ENCODE peak calls at places on chromosome 18, in four cellular contexts. One of them, this sample, is unnamed. For H3K9me3, the result is how much of the 10 kb centered on the place peaks cover.

GRCh38 chr18:9173770-9174233 is 37.2 kb downstream of the ANKRD12 start:
- DNase-seq in thoracic aorta: no peak
- DNase-seq in Peyer's patch: no peak
- DNase-seq in tibial artery: no peak
- DNase-seq in this sample: no peak

GRCh38 chr18:48404707-48405106 is 4.5 kb downstream of the ZBTB7C start:
- DNase-seq in thoracic aorta: no peak
- DNase-seq in Peyer's patch: no peak
- DNase-seq in tibial artery: no peak
- DNase-seq in this sample: no peak

GRCh38 chr18:52376104-52376503 is 36.1 kb downstream of the DCC start:
- DNase-seq in thoracic aorta: no peak
- DNase-seq in Peyer's patch: no peak
- DNase-seq in tibial artery: no peak
- DNase-seq in this sample: no peak

GRCh38 chr18:32328974-32329373 is 139.1 kb downstream of the MEP1B start:
- DNase-seq in thoracic aorta: no peak
- DNase-seq in Peyer's patch: no peak
- DNase-seq in tibial artery: no peak
- DNase-seq in this sample: no peak

GRCh38 chr18:6156446-6156845 is 258.3 kb downstream of the L3MBTL4 start:
- DNase-seq in thoracic aorta: no peak
- DNase-seq in Peyer's patch: no peak
- DNase-seq in tibial artery: no peak
- DNase-seq in this sample: no peak

GRCh38 chr18:23158884-23159820 is 23.9 kb downstream of the CABLES1 start:
- DNase-seq in thoracic aorta: no peak
- DNase-seq in Peyer's patch: no peak
- DNase-seq in tibial artery: no peak
- DNase-seq in this sample: no peak

GRCh38 chr18:44474067-44474411 is 206.6 kb upstream of the SETBP1 start:
- DNase-seq in thoracic aorta: no peak
- DNase-seq in Peyer's patch: no peak
- DNase-seq in tibial artery: no peak
- DNase-seq in this sample: no peak

GRCh38 chr18:76454429-76454828 is 40.6 kb downstream of the ZNF516 start:
- DNase-seq in thoracic aorta: no peak
- DNase-seq in Peyer's patch: no peak
- DNase-seq in tibial artery: no peak
- DNase-seq in this sample: no peak

GRCh38 chr18:23068692-23069305 is 66.5 kb upstream of the CABLES1 start:
- DNase-seq in thoracic aorta: no peak
- DNase-seq in Peyer's patch: no peak
- DNase-seq in tibial artery: no peak
- DNase-seq in this sample: no peak

GRCh38 chr18:62715829-62716678 is 713 bp downstream of the PHLPP1 start:
- DNase-seq in thoracic aorta: no peak
- DNase-seq in Peyer's patch: peak
- DNase-seq in tibial artery: peak
- DNase-seq in this sample: peak

GRCh38 chr18:76274470-76275289 is 220.4 kb downstream of the ZNF516 start:
- DNase-seq in thoracic aorta: no peak
- DNase-seq in Peyer's patch: no peak
- DNase-seq in tibial artery: no peak
- DNase-seq in this sample: no peak

GRCh38 chr18:37322497-37323035 is 243.0 kb downstream of the CELF4 start:
- DNase-seq in thoracic aorta: no peak
- DNase-seq in Peyer's patch: no peak
- DNase-seq in tibial artery: no peak
- DNase-seq in this sample: no peak

GRCh38 chr18:8901019-8901418 is 195.7 kb downstream of the MTCL1 start:
- DNase-seq in thoracic aorta: no peak
- DNase-seq in Peyer's patch: no peak
- DNase-seq in tibial artery: no peak
- DNase-seq in this sample: no peak

GRCh38 chr18:7090771-7091170 is 26.8 kb downstream of the LAMA1 start:
- DNase-seq in thoracic aorta: no peak
- DNase-seq in Peyer's patch: no peak
- DNase-seq in tibial artery: no peak
- DNase-seq in this sample: no peak

GRCh38 chr18:9792565-9793226 is 84.6 kb downstream of the RAB31 start:
- DNase-seq in thoracic aorta: no peak
- DNase-seq in Peyer's patch: no peak
- DNase-seq in tibial artery: no peak
- DNase-seq in this sample: no peak

GRCh38 chr18:63339920-63340484 is 20.4 kb upstream of the BCL2 start:
- DNase-seq in thoracic aorta: no peak
- DNase-seq in Peyer's patch: peak
- DNase-seq in tibial artery: no peak
- DNase-seq in this sample: no peak

DNA sequence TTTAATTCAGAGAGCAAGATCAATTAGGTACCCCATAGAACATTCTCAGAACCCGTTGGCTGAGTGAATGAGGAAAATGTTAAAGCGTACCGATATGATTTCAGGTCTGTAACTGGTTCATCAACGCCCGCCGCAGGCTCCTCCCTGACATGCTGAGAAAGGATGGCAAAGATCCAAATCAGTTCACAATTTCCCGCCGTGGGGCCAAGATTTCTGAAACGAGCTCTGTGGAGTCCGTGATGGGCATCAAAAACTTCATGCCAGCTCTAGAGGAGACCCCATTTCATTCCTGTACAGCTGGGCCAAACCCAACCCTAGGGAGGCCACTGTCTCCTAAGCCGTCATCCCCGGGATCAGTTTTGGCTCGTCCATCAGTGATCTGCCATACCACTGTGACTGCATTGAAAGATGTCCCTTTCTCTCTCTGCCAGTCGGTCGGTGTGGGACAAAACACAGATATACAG is 7.3 kb downstream of the TGIF1 start:
- DNase-seq in thoracic aorta: no peak
- DNase-seq in Peyer's patch: peak
- DNase-seq in tibial artery: no peak
- DNase-seq in this sample: no peak
- H3K4me3 ChIP-seq in thoracic aorta: no peak
- H3K4me3 ChIP-seq in Peyer's patch: no peak
- H3K4me3 ChIP-seq in tibial artery: no peak
- H3K4me3 ChIP-seq in this sample: no peak

DNA sequence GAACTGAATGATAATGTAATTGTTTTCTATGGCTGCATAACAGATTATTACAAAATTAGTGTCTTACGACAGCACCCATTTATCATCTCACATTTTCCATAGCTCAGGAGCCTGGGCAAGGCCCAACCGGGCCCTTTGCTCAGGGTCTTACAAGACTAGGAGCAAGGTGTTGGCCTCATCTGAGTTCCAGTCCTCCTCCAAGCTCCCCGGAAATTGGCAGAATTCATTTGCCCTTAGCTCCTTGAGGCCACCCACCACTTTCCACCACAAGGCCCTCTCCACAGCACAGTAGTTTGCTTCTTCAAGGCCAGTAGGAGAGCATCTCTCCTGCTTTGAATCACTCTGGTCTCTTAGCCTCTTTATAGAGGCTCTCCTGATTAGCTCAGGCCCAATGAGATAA is 89.2 kb upstream of the SALL3 start:
- DNase-seq in thoracic aorta: no peak
- DNase-seq in Peyer's patch: no peak
- DNase-seq in tibial artery: no peak
- DNase-seq in this sample: no peak
- H3K9me3 ChIP-seq in thoracic aorta: under half
- H3K9me3 ChIP-seq in Peyer's patch: under half
- H3K9me3 ChIP-seq in tibial artery: under half
- H3K9me3 ChIP-seq in this sample: under half

GRCh38 chr18:111292-112014 is 46.9 kb upstream of the USP14 start:
- DNase-seq in thoracic aorta: no peak
- DNase-seq in Peyer's patch: peak
- DNase-seq in tibial artery: no peak
- DNase-seq in this sample: peak
- H3K4me3 ChIP-seq in thoracic aorta: peak
- H3K4me3 ChIP-seq in Peyer's patch: peak
- H3K4me3 ChIP-seq in tibial artery: peak
- H3K4me3 ChIP-seq in this sample: peak

GRCh38 chr18:79898952-79899608 is 52.4 kb downstream of the SLC66A2 start:
- DNase-seq in thoracic aorta: no peak
- DNase-seq in Peyer's patch: no peak
- DNase-seq in tibial artery: no peak
- DNase-seq in this sample: peak

GRCh38 chr18:79900610-79901570 is 50.6 kb downstream of the SLC66A2 start:
- DNase-seq in thoracic aorta: no peak
- DNase-seq in Peyer's patch: no peak
- DNase-seq in tibial artery: peak
- DNase-seq in this sample: peak

GRCh38 chr18:79899609-79900435 is 51.6 kb downstream of the SLC66A2 start:
- DNase-seq in thoracic aorta: no peak
- DNase-seq in Peyer's patch: no peak
- DNase-seq in tibial artery: peak
- DNase-seq in this sample: no peak

GRCh38 chr18:79897940-79898625 is 53.4 kb downstream of the SLC66A2 start:
- DNase-seq in thoracic aorta: no peak
- DNase-seq in Peyer's patch: no peak
- DNase-seq in tibial artery: no peak
- DNase-seq in this sample: peak

GRCh38 chr18:79896746-79897145 is 54.7 kb downstream of the SLC66A2 start:
- DNase-seq in thoracic aorta: no peak
- DNase-seq in Peyer's patch: no peak
- DNase-seq in tibial artery: no peak
- DNase-seq in this sample: no peak
- H3K9me3 ChIP-seq in thoracic aorta: half or more
- H3K9me3 ChIP-seq in Peyer's patch: under half
- H3K9me3 ChIP-seq in tibial artery: under half
- H3K9me3 ChIP-seq in this sample: under half